ENCODE peak calls at places on chromosomes 1 and 21, in five cellular contexts. I is activated gamma-delta T cell treated with anti-CD3 and anti-CD28 coated beads, Interleukin-2, amount 50 U/mL, for 16 hours; F is HuH-7.5; V is effector memory CD4-positive, alpha-beta T cell; J is activated naive CD8-positive, alpha-beta T cell treated with anti-CD3 and anti-CD28 coated beads for 36 hours. N is an unnamed sample.

GRCh38 chr1:111199881-111200801 is at the start of gene DENND2D:
- DNase-seq in I (no peak), F (no peak), V (peak), J (peak), N (no peak)

GRCh38 chr1:231192620-231193163 is 30.8 kb downstream of the TRIM67 start:
- DNase-seq in I (no peak), F (no peak), V (no peak), J (no peak), N (peak)

GRCh38 chr21:29114765-29115164 is 15.7 kb upstream of the MAP3K7CL start:
- DNase-seq in I (no peak), F (no peak), V (no peak), J (no peak), N (no peak)

GRCh38 chr21:15221799-15222386 is 157.1 kb upstream of the NRIP1 start:
- DNase-seq in I (no peak), F (peak), V (no peak), J (no peak), N (peak)

GRCh38 chr1:78070758-78071157 is 25.0 kb downstream of the GIPC2 start:
- DNase-seq in I (no peak), F (no peak), V (no peak), J (no peak), N (no peak)

GRCh38 chr1:2392071-2392442 is 416 bp downstream of the RER1 start:
- DNase-seq in I (no peak), F (no peak), V (no peak), J (no peak), N (no peak)

GRCh38 chr1:229003233-229004031 is 267.5 kb upstream of the RAB4A start:
- DNase-seq in I (no peak), F (peak), V (no peak), J (no peak), N (peak)

GRCh38 chr1:235831148-235831547 is 35.6 kb downstream of the LYST start:
- DNase-seq in I (no peak), F (no peak), V (no peak), J (peak), N (no peak)

GRCh38 chr1:33335020-33335419 is 14.1 kb upstream of the A3GALT2 start:
- DNase-seq in I (no peak), F (no peak), V (no peak), J (no peak), N (no peak)

GRCh38 chr1:59396387-59396786 is 99.5 kb downstream of the FGGY start:
- DNase-seq in I (no peak), F (no peak), V (no peak), J (no peak), N (no peak)

GRCh38 chr1:228104526-228105251 is 1.6 kb upstream of the C1orf35 start:
- DNase-seq in I (no peak), F (no peak), V (no peak), J (no peak), N (no peak)

GRCh38 chr1:213733708-213734107 is 254.1 kb upstream of the PROX1 start:
- DNase-seq in I (no peak), F (no peak), V (no peak), J (no peak), N (no peak)

GRCh38 chr1:10063878-10064277 is 31.1 kb downstream of the UBE4B start:
- DNase-seq in I (no peak), F (no peak), V (no peak), J (no peak), N (no peak)

GRCh38 chr1:66294692-66295384 is 239.1 kb upstream of the SGIP1 start:
- DNase-seq in I (no peak), F (no peak), V (no peak), J (no peak), N (no peak)

GRCh38 chr1:160136121-160136925 is 15.1 kb upstream of the ATP1A4 start:
- DNase-seq in I (no peak), F (no peak), V (no peak), J (no peak), N (no peak)

GRCh38 chr1:224251741-224252146 is 68.7 kb downstream of the DEGS1 start:
- DNase-seq in I (no peak), F (no peak), V (no peak), J (no peak), N (no peak)

GRCh38 chr1:153348511-153349362 is at the start of gene PGLYRP4:
- DNase-seq in I (no peak), F (no peak), V (no peak), J (no peak), N (no peak)

GRCh38 chr1:204146965-204147364 is 4.9 kb downstream of the ETNK2 start:
- DNase-seq in I (no peak), F (no peak), V (no peak), J (no peak), N (no peak)

GRCh38 chr1:111251570-111251969 is 24.1 kb downstream of the CHI3L2 start:
- DNase-seq in I (no peak), F (no peak), V (no peak), J (no peak), N (no peak)

GRCh38 chr1:19605884-19606442 is 38.1 kb upstream of the NBL1 start:
- DNase-seq in I (no peak), F (no peak), V (no peak), J (no peak), N (no peak)

GRCh38 chr1:22829001-22829989 is 118.7 kb downstream of the EPHB2 start:
- DNase-seq in I (no peak), F (no peak), V (no peak), J (no peak), N (no peak)

GRCh38 chr1:205438213-205439158 is 16.6 kb upstream of the LEMD1 start:
- DNase-seq in I (no peak), F (peak), V (no peak), J (no peak), N (peak)

GRCh38 chr21:25283720-25284119 is 323.6 kb downstream of the MRPL39 start:
- DNase-seq in I (no peak), F (no peak), V (no peak), J (no peak), N (peak)